ENCODE peak calls at places on chromosomes 2 and 18, in five cellular contexts. One of them, this sample, is unnamed. For H3K4me1, the result is how much of the 10 kb centered on the place peaks cover.

GRCh38 chr2:18630941-18631340 is 41.6 kb upstream of the NT5C1B start:
- DNase-seq in left lung: no peak
- DNase-seq in gastrocnemius medialis: no peak
- DNase-seq in aorta: no peak
- DNase-seq in neural progenitor cell: no peak
- DNase-seq in this sample: no peak

GRCh38 chr2:69742170-69742952 is 427 bp downstream of the ANXA4 start:
- DNase-seq in neural progenitor cell: no peak
- DNase-seq in gastrocnemius medialis: no peak
- DNase-seq in left lung: no peak
- DNase-seq in aorta: peak
- DNase-seq in this sample: no peak

GRCh38 chr18:74376523-74376922 is 60.9 kb downstream of the C18orf63 start:
- DNase-seq in neural progenitor cell: no peak
- DNase-seq in gastrocnemius medialis: no peak
- DNase-seq in aorta: no peak
- DNase-seq in left lung: no peak
- DNase-seq in this sample: no peak

GRCh38 chr2:88603146-88603545 is 24.1 kb downstream of the EIF2AK3 start:
- DNase-seq in gastrocnemius medialis: no peak
- DNase-seq in left lung: no peak
- DNase-seq in aorta: no peak
- DNase-seq in neural progenitor cell: no peak
- DNase-seq in this sample: no peak

GRCh38 chr18:79791141-79791972 is 6.4 kb upstream of the KCNG2 start:
- DNase-seq in left lung: peak
- DNase-seq in aorta: peak
- DNase-seq in neural progenitor cell: no peak
- DNase-seq in gastrocnemius medialis: peak
- DNase-seq in this sample: no peak

GRCh38 chr2:166137331-166137730 is 9.5 kb upstream of the SCN1A start:
- DNase-seq in neural progenitor cell: no peak
- DNase-seq in gastrocnemius medialis: no peak
- DNase-seq in left lung: no peak
- DNase-seq in aorta: no peak
- DNase-seq in this sample: no peak

GRCh38 chr18:45413180-45413836 is 202.0 kb upstream of the SLC14A2 start:
- DNase-seq in gastrocnemius medialis: no peak
- DNase-seq in left lung: no peak
- DNase-seq in aorta: no peak
- DNase-seq in neural progenitor cell: no peak
- DNase-seq in this sample: no peak

GRCh38 chr2:196630531-196630930 is 9.0 kb upstream of the CCDC150 start:
- DNase-seq in neural progenitor cell: no peak
- DNase-seq in aorta: no peak
- DNase-seq in gastrocnemius medialis: no peak
- DNase-seq in left lung: no peak
- DNase-seq in this sample: no peak

GRCh38 chr2:174465327-174465726 is 21.5 kb downstream of the GPR155 start:
- DNase-seq in neural progenitor cell: peak
- DNase-seq in aorta: no peak
- DNase-seq in left lung: no peak
- DNase-seq in gastrocnemius medialis: no peak
- DNase-seq in this sample: no peak

DNA sequence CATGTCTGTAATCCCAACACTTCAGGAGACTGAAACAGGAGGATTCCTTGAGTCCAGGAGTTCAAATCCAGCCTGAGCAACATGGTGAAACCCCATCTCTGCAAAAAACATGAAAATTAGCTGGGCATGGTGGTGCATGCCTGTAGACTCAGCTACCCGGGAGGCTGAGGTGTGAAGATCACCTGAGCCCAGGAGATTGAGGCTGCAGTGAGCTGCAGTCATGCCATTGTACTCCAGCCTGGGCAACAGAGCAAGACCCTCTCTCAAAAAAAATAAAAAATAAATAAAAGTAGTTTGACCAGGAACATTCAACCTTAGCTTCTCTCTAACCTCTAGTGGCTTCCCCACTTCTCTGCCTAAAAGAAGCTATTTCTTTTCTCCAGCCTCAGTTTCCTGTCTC is 23.8 kb downstream of the SH3BP4 start:
- DNase-seq in aorta: no peak
- DNase-seq in neural progenitor cell: no peak
- DNase-seq in gastrocnemius medialis: no peak
- DNase-seq in left lung: no peak
- DNase-seq in this sample: no peak
- H3K4me1 ChIP-seq in aorta: under half
- H3K4me1 ChIP-seq in neural progenitor cell: under half
- H3K4me1 ChIP-seq in gastrocnemius medialis: under half
- H3K4me1 ChIP-seq in left lung: under half
- H3K4me1 ChIP-seq in this sample: under half

DNA sequence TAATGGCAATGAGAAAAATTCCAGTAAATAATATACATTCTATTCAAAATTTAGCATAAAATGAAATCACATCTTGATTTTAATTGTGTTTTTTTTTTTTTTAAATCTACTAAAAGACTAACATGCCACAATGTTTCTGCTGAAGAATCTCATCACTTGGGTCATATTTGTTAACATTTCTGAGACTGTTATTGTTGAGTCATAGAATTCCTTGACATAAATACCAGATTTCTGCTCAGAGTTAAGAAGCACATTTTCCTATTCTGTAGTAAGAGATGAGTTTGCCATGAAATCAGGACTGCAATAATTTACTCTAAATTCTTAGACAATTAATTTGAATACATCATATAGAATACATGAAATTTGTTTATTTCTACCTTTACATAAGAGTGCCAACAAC is 154.9 kb upstream of the KYNU start:
- DNase-seq in gastrocnemius medialis: no peak
- DNase-seq in neural progenitor cell: no peak
- DNase-seq in left lung: no peak
- DNase-seq in aorta: no peak
- DNase-seq in this sample: no peak
- H3K4me3 ChIP-seq in gastrocnemius medialis: no peak
- H3K4me3 ChIP-seq in neural progenitor cell: no peak
- H3K4me3 ChIP-seq in left lung: no peak
- H3K4me3 ChIP-seq in aorta: no peak
- H3K4me3 ChIP-seq in this sample: no peak

DNA sequence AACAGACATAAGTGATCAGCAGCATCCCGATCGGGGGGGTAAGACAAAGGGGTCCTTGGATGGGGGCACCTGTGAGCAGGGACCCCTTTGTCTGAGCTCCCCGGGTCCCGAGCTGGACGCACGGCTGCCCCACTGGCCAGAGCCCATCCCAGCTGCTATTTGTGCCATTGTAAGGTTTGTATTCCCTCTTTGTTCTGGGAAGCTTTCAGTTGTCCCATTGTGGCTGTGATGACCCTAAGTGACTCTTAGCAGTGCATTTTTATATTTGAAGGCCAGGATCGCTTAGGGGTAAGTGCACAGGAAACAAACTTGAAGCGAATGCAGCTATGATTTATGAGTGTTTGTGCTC is 80.3 kb downstream of the MBP start:
- DNase-seq in neural progenitor cell: no peak
- DNase-seq in gastrocnemius medialis: no peak
- DNase-seq in left lung: no peak
- DNase-seq in aorta: no peak
- DNase-seq in this sample: no peak
- H3K4me1 ChIP-seq in neural progenitor cell: under half
- H3K4me1 ChIP-seq in gastrocnemius medialis: under half
- H3K4me1 ChIP-seq in left lung: under half
- H3K4me1 ChIP-seq in aorta: under half
- H3K4me1 ChIP-seq in this sample: under half

GRCh38 chr18:61735564-61736102 is 157.2 kb downstream of the RNF152 start:
- DNase-seq in left lung: no peak
- DNase-seq in neural progenitor cell: peak
- DNase-seq in aorta: no peak
- DNase-seq in gastrocnemius medialis: no peak
- DNase-seq in this sample: no peak
- H3K4me3 ChIP-seq in left lung: no peak
- H3K4me3 ChIP-seq in neural progenitor cell: no peak
- H3K4me3 ChIP-seq in aorta: no peak
- H3K4me3 ChIP-seq in gastrocnemius medialis: no peak
- H3K4me3 ChIP-seq in this sample: no peak

This sample was measured in RWPE2.